ENCODE peak calls at places on chromosomes 11 and 22, in nine cellular contexts. Q, T, R, V, O, L, J, D and M are unnamed samples.

GRCh38 chr11:121494355-121495099 is 41.8 kb upstream of the SORL1-AS1 start:
- DNase-seq in Q (no peak), T (no peak), R (no peak), V (no peak), O (no peak), L (no peak), J (no peak), D (no peak), M (no peak)

GRCh38 chr22:17773606-17774205 is 563 bp downstream of the BID start:
- DNase-seq in Q (peak; percentile 73), T (no peak), R (peak; percentile 44), V (peak; percentile 51), O (peak; percentile 63), L (no peak), J (peak; percentile 38), D (peak; percentile 65), M (peak; percentile 74)

GRCh38 chr11:60647087-60647486 is 52.3 kb upstream of the MS4A8 start:
- DNase-seq in Q (no peak), T (no peak), R (no peak), V (no peak), O (no peak), L (no peak), J (no peak), D (no peak), M (no peak)

GRCh38 chr11:6559375-6559774 is 44.0 kb downstream of the RRP8 start:
- DNase-seq in Q (no peak), T (no peak), R (no peak), V (no peak), O (no peak), L (no peak), J (no peak), D (no peak), M (no peak)

GRCh38 chr11:5473921-5474320 is 14.6 kb upstream of the OR52D1 start:
- DNase-seq in Q (no peak), T (no peak), R (no peak), V (no peak), O (no peak), L (no peak), J (no peak), D (no peak), M (no peak)

GRCh38 chr11:118434123-118434552 is 2.2 kb upstream of the KMT2A start:
- DNase-seq in Q (no peak), T (no peak), R (no peak), V (no peak), O (no peak), L (no peak), J (no peak), D (no peak), M (no peak)

GRCh38 chr11:46677169-46677568 is 23.2 kb downstream of the ARHGAP1 start:
- DNase-seq in Q (no peak), T (no peak), R (no peak), V (no peak), O (no peak), L (no peak), J (no peak), D (no peak), M (no peak)

GRCh38 chr11:45900916-45901617 is 6.0 kb downstream of the FREY1 start:
- DNase-seq in Q (no peak), T (no peak), R (peak; percentile 51), V (no peak), O (no peak), L (no peak), J (no peak), D (no peak), M (no peak)

GRCh38 chr11:94623120-94623735 is 56.1 kb downstream of the PIWIL4 start:
- DNase-seq in Q (peak; percentile 77), T (no peak), R (no peak), V (peak; percentile 63), O (peak; percentile 71), L (peak; percentile 65), J (no peak), D (no peak), M (peak; percentile 57)

GRCh38 chr22:43060213-43060612 is 29.0 kb downstream of the TTLL1 start:
- DNase-seq in Q (peak; percentile 91), T (no peak), R (no peak), V (peak; percentile 66), O (peak; percentile 71), L (no peak), J (no peak), D (peak; percentile 52), M (peak; percentile 37)

GRCh38 chr11:81237139-81237538 is 1496.5 kb downstream of the FAM181B start:
- DNase-seq in Q (no peak), T (no peak), R (no peak), V (no peak), O (peak; percentile 4), L (peak; percentile 64), J (no peak), D (no peak), M (no peak)

GRCh38 chr11:123272565-123272964 is 77.5 kb upstream of the CLMP start:
- DNase-seq in Q (no peak), T (no peak), R (no peak), V (no peak), O (no peak), L (no peak), J (no peak), D (no peak), M (no peak)

GRCh38 chr11:69840371-69841169 is 21.4 kb upstream of the FGF3 start:
- DNase-seq in Q (no peak), T (no peak), R (no peak), V (peak; percentile 88), O (no peak), L (no peak), J (no peak), D (peak; percentile 30), M (no peak)

GRCh38 chr11:14904745-14905103 is 12.7 kb upstream of the CYP2R1 start:
- DNase-seq in Q (peak; percentile 91), T (no peak), R (peak; percentile 88), V (peak; percentile 62), O (peak; percentile 35), L (peak; percentile 34), J (peak; percentile 87), D (peak; percentile 90), M (peak; percentile 88)
- TF ChIP-seq CTCF in Q (peak; percentile 97), T (peak; percentile 94), R (peak; percentile 95), V (peak; percentile 80), O (peak; percentile 41), L (peak; percentile 81), J (peak; percentile 90), D (peak; percentile 91), M (peak; percentile 69)

GRCh38 chr11:101083334-101083733 is 46.3 kb downstream of the PGR start:
- DNase-seq in Q (no peak), T (no peak), R (no peak), V (no peak), O (no peak), L (no peak), J (no peak), D (no peak), M (no peak)
- TF ChIP-seq CTCF in Q (no peak), T (no peak), R (no peak), V (no peak), O (no peak), L (no peak), J (no peak), D (no peak), M (no peak)

GRCh38 chr11:129699711-129700304 is 115.8 kb upstream of the TMEM45B start:
- DNase-seq in Q (no peak), T (no peak), R (no peak), V (no peak), O (no peak), L (no peak), J (no peak), D (no peak), M (no peak)
- TF ChIP-seq CTCF in Q (peak; percentile 9), T (no peak), R (no peak), V (no peak), O (no peak), L (peak; percentile 17), J (no peak), D (no peak), M (no peak)

GRCh38 chr11:75426720-75427086 is 6.3 kb downstream of the KLHL35 start:
- DNase-seq in Q (no peak), T (no peak), R (no peak), V (no peak), O (no peak), L (no peak), J (no peak), D (no peak), M (peak; percentile 36)

GRCh38 chr11:75423721-75424120 is 9.3 kb downstream of the KLHL35 start:
- DNase-seq in Q (no peak), T (no peak), R (no peak), V (no peak), O (no peak), L (no peak), J (no peak), D (no peak), M (no peak)

GRCh38 chr11:75424396-75424795 is 8.6 kb downstream of the KLHL35 start:
- DNase-seq in Q (no peak), T (no peak), R (no peak), V (no peak), O (no peak), L (no peak), J (no peak), D (no peak), M (no peak)

GRCh38 chr11:75427181-75427580 is 5.8 kb downstream of the KLHL35 start:
- DNase-seq in Q (no peak), T (no peak), R (no peak), V (no peak), O (no peak), L (no peak), J (no peak), D (no peak), M (peak; percentile 37)

DNA sequence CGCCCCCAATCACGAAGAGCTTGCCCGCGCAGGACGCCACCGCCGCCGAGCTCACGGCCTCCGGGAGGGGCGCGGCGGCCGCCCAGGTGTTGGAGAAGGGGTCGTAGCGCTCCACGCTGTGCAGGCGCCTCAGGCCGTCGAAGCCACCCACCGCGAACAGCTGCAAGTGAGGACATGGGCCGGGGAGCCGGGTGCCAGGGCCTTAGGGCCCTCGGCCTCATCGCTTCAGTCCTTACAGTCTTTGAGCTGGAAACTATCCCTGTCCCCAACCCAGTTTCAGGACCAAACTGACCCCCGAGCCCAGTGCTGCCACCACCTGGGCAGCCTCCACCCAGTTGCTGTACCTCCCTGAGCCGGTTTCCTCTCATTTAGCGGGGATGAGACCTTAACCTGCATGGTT is 7.6 kb downstream of the KLHL35 start:
- DNase-seq in Q (peak; percentile 81), T (no peak), R (no peak), V (no peak), O (no peak), L (no peak), J (no peak), D (no peak), M (no peak)
- TF ChIP-seq CTCF in Q (no peak), T (no peak), R (no peak), V (peak; percentile 9), O (no peak), L (peak; percentile 67), J (no peak), D (no peak), M (no peak)